ENCODE peak calls at places on chromosomes 16 and 17, in seven cellular contexts. One of them, this sample, is unnamed.

GRCh38 chr17:62627904-62628603 is 584 bp downstream of the MRC2 start:
- DNase-seq in Peyer's patch: no peak
- DNase-seq in DND-41: peak
- DNase-seq in suprapubic skin: no peak
- DNase-seq in aorta: peak
- DNase-seq in CD4-positive, CD25-positive, alpha-beta regulatory T cell: no peak
- DNase-seq in lung: peak
- DNase-seq in this sample: peak

GRCh38 chr17:49249292-49249794 is 18.8 kb upstream of the PHOSPHO1 start:
- DNase-seq in Peyer's patch: no peak
- DNase-seq in CD4-positive, CD25-positive, alpha-beta regulatory T cell: no peak
- DNase-seq in DND-41: no peak
- DNase-seq in lung: no peak
- DNase-seq in aorta: peak
- DNase-seq in suprapubic skin: no peak
- DNase-seq in this sample: peak

GRCh38 chr17:38712593-38712992 is 7.5 kb downstream of the MLLT6 start:
- DNase-seq in CD4-positive, CD25-positive, alpha-beta regulatory T cell: no peak
- DNase-seq in suprapubic skin: no peak
- DNase-seq in DND-41: no peak
- DNase-seq in lung: no peak
- DNase-seq in aorta: no peak
- DNase-seq in Peyer's patch: no peak
- DNase-seq in this sample: no peak

GRCh38 chr17:61361084-61361483 is 38.6 kb upstream of the TBX2 start:
- DNase-seq in aorta: no peak
- DNase-seq in CD4-positive, CD25-positive, alpha-beta regulatory T cell: no peak
- DNase-seq in lung: no peak
- DNase-seq in DND-41: no peak
- DNase-seq in suprapubic skin: no peak
- DNase-seq in Peyer's patch: no peak
- DNase-seq in this sample: peak

GRCh38 chr17:76688165-76688622 is 22.6 kb downstream of the MXRA7 start:
- DNase-seq in Peyer's patch: no peak
- DNase-seq in DND-41: no peak
- DNase-seq in CD4-positive, CD25-positive, alpha-beta regulatory T cell: no peak
- DNase-seq in aorta: no peak
- DNase-seq in lung: no peak
- DNase-seq in suprapubic skin: no peak
- DNase-seq in this sample: no peak

GRCh38 chr16:4578961-4579530 is 22.9 kb downstream of the C16orf96 start:
- DNase-seq in aorta: no peak
- DNase-seq in suprapubic skin: no peak
- DNase-seq in CD4-positive, CD25-positive, alpha-beta regulatory T cell: no peak
- DNase-seq in Peyer's patch: no peak
- DNase-seq in lung: no peak
- DNase-seq in DND-41: no peak
- DNase-seq in this sample: no peak

GRCh38 chr17:41065829-41066624 is at the start of gene KRTAP2-4:
- DNase-seq in Peyer's patch: no peak
- DNase-seq in CD4-positive, CD25-positive, alpha-beta regulatory T cell: no peak
- DNase-seq in lung: no peak
- DNase-seq in DND-41: no peak
- DNase-seq in aorta: no peak
- DNase-seq in suprapubic skin: no peak
- DNase-seq in this sample: peak

GRCh38 chr17:29615492-29616299 is 7.0 kb downstream of the CORO6 start:
- DNase-seq in DND-41: peak
- DNase-seq in lung: peak
- DNase-seq in aorta: peak
- DNase-seq in CD4-positive, CD25-positive, alpha-beta regulatory T cell: peak
- DNase-seq in Peyer's patch: peak
- DNase-seq in suprapubic skin: peak
- DNase-seq in this sample: peak

GRCh38 chr16:16073884-16074781 is 124.7 kb downstream of the ABCC1 start:
- DNase-seq in suprapubic skin: no peak
- DNase-seq in aorta: no peak
- DNase-seq in Peyer's patch: no peak
- DNase-seq in CD4-positive, CD25-positive, alpha-beta regulatory T cell: no peak
- DNase-seq in lung: peak
- DNase-seq in DND-41: no peak
- DNase-seq in this sample: peak

GRCh38 chr16:71637398-71637797 is 11.4 kb downstream of the MARVELD3 start:
- DNase-seq in CD4-positive, CD25-positive, alpha-beta regulatory T cell: no peak
- DNase-seq in suprapubic skin: no peak
- DNase-seq in lung: no peak
- DNase-seq in Peyer's patch: no peak
- DNase-seq in DND-41: no peak
- DNase-seq in aorta: no peak
- DNase-seq in this sample: peak

GRCh38 chr17:75856062-75856681 is 1.0 kb upstream of the WBP2 start:
- DNase-seq in CD4-positive, CD25-positive, alpha-beta regulatory T cell: no peak
- DNase-seq in aorta: peak
- DNase-seq in suprapubic skin: no peak
- DNase-seq in lung: no peak
- DNase-seq in DND-41: peak
- DNase-seq in Peyer's patch: no peak
- DNase-seq in this sample: no peak

GRCh38 chr17:82112181-82112865 is 14.3 kb upstream of the FASN start:
- DNase-seq in CD4-positive, CD25-positive, alpha-beta regulatory T cell: no peak
- DNase-seq in suprapubic skin: no peak
- DNase-seq in lung: no peak
- DNase-seq in DND-41: no peak
- DNase-seq in aorta: no peak
- DNase-seq in Peyer's patch: no peak
- DNase-seq in this sample: no peak

GRCh38 chr17:17929655-17930380 is 42.4 kb downstream of the TOM1L2 start:
- DNase-seq in aorta: peak
- DNase-seq in lung: no peak
- DNase-seq in Peyer's patch: peak
- DNase-seq in DND-41: no peak
- DNase-seq in suprapubic skin: no peak
- DNase-seq in CD4-positive, CD25-positive, alpha-beta regulatory T cell: no peak
- DNase-seq in this sample: no peak

GRCh38 chr16:72677662-72678447 is 370.1 kb downstream of the ZFHX3 start:
- DNase-seq in aorta: no peak
- DNase-seq in DND-41: no peak
- DNase-seq in suprapubic skin: no peak
- DNase-seq in lung: no peak
- DNase-seq in Peyer's patch: no peak
- DNase-seq in CD4-positive, CD25-positive, alpha-beta regulatory T cell: no peak
- DNase-seq in this sample: no peak

GRCh38 chr17:81487487-81488275 is 24.9 kb downstream of the ACTG1 start:
- DNase-seq in DND-41: peak
- DNase-seq in aorta: peak
- DNase-seq in suprapubic skin: no peak
- DNase-seq in Peyer's patch: peak
- DNase-seq in lung: peak
- DNase-seq in CD4-positive, CD25-positive, alpha-beta regulatory T cell: peak
- DNase-seq in this sample: peak

GRCh38 chr17:12664252-12664651 is 1.4 kb upstream of the MYOCD start:
- DNase-seq in suprapubic skin: no peak
- DNase-seq in DND-41: no peak
- DNase-seq in Peyer's patch: no peak
- DNase-seq in CD4-positive, CD25-positive, alpha-beta regulatory T cell: no peak
- DNase-seq in aorta: no peak
- DNase-seq in lung: no peak
- DNase-seq in this sample: no peak

GRCh38 chr17:58232707-58233156 is 5.7 kb upstream of the LPO start:
- DNase-seq in lung: no peak
- DNase-seq in DND-41: no peak
- DNase-seq in CD4-positive, CD25-positive, alpha-beta regulatory T cell: no peak
- DNase-seq in aorta: no peak
- DNase-seq in suprapubic skin: no peak
- DNase-seq in Peyer's patch: no peak
- DNase-seq in this sample: peak

GRCh38 chr17:58402679-58403078 is 14.7 kb downstream of the RNF43 start:
- DNase-seq in Peyer's patch: no peak
- DNase-seq in lung: no peak
- DNase-seq in CD4-positive, CD25-positive, alpha-beta regulatory T cell: no peak
- DNase-seq in aorta: no peak
- DNase-seq in suprapubic skin: no peak
- DNase-seq in DND-41: no peak
- DNase-seq in this sample: no peak

GRCh38 chr17:38925263-38925995 is at the start of gene LASP1NB:
- DNase-seq in CD4-positive, CD25-positive, alpha-beta regulatory T cell: peak
- DNase-seq in aorta: no peak
- DNase-seq in Peyer's patch: peak
- DNase-seq in lung: no peak
- DNase-seq in suprapubic skin: no peak
- DNase-seq in DND-41: peak
- DNase-seq in this sample: peak

GRCh38 chr16:89354325-89354724 is 136.0 kb downstream of the ANKRD11 start:
- DNase-seq in lung: no peak
- DNase-seq in suprapubic skin: no peak
- DNase-seq in Peyer's patch: no peak
- DNase-seq in aorta: peak
- DNase-seq in DND-41: no peak
- DNase-seq in CD4-positive, CD25-positive, alpha-beta regulatory T cell: no peak
- DNase-seq in this sample: no peak

GRCh38 chr16:78455861-78456260 is 356.4 kb downstream of the WWOX start:
- DNase-seq in suprapubic skin: no peak
- DNase-seq in CD4-positive, CD25-positive, alpha-beta regulatory T cell: no peak
- DNase-seq in aorta: no peak
- DNase-seq in Peyer's patch: no peak
- DNase-seq in DND-41: no peak
- DNase-seq in lung: no peak
- DNase-seq in this sample: no peak

GRCh38 chr17:81250286-81251090 is 11.4 kb downstream of the NDUFAF8 start:
- DNase-seq in DND-41: no peak
- DNase-seq in aorta: no peak
- DNase-seq in suprapubic skin: no peak
- DNase-seq in CD4-positive, CD25-positive, alpha-beta regulatory T cell: no peak
- DNase-seq in Peyer's patch: no peak
- DNase-seq in lung: no peak
- DNase-seq in this sample: no peak

GRCh38 chr16:75486014-75486404 is 9.2 kb downstream of the CHST6 start:
- DNase-seq in lung: no peak
- DNase-seq in suprapubic skin: no peak
- DNase-seq in CD4-positive, CD25-positive, alpha-beta regulatory T cell: no peak
- DNase-seq in Peyer's patch: peak
- DNase-seq in DND-41: peak
- DNase-seq in aorta: no peak
- DNase-seq in this sample: no peak

GRCh38 chr16:75482434-75483205 is 12.6 kb downstream of the CHST6 start:
- DNase-seq in CD4-positive, CD25-positive, alpha-beta regulatory T cell: no peak
- DNase-seq in suprapubic skin: peak
- DNase-seq in DND-41: no peak
- DNase-seq in lung: no peak
- DNase-seq in Peyer's patch: no peak
- DNase-seq in aorta: no peak
- DNase-seq in this sample: no peak

GRCh38 chr16:75486666-75487313 is 8.5 kb downstream of the CHST6 start:
- DNase-seq in CD4-positive, CD25-positive, alpha-beta regulatory T cell: no peak
- DNase-seq in DND-41: no peak
- DNase-seq in suprapubic skin: no peak
- DNase-seq in Peyer's patch: no peak
- DNase-seq in lung: no peak
- DNase-seq in aorta: no peak
- DNase-seq in this sample: no peak

GRCh38 chr16:75483222-75483621 is 12.0 kb downstream of the CHST6 start:
- DNase-seq in lung: no peak
- DNase-seq in suprapubic skin: no peak
- DNase-seq in CD4-positive, CD25-positive, alpha-beta regulatory T cell: no peak
- DNase-seq in aorta: no peak
- DNase-seq in DND-41: no peak
- DNase-seq in Peyer's patch: no peak
- DNase-seq in this sample: no peak

GRCh38 chr16:75485230-75486013 is 9.8 kb downstream of the CHST6 start:
- DNase-seq in Peyer's patch: no peak
- DNase-seq in lung: no peak
- DNase-seq in aorta: no peak
- DNase-seq in CD4-positive, CD25-positive, alpha-beta regulatory T cell: no peak
- DNase-seq in DND-41: no peak
- DNase-seq in suprapubic skin: no peak
- DNase-seq in this sample: no peak
- H3K4me3 ChIP-seq in Peyer's patch: no peak
- H3K4me3 ChIP-seq in lung: no peak
- H3K4me3 ChIP-seq in aorta: no peak
- H3K4me3 ChIP-seq in CD4-positive, CD25-positive, alpha-beta regulatory T cell: no peak
- H3K4me3 ChIP-seq in DND-41: no peak
- H3K4me3 ChIP-seq in suprapubic skin: no peak
- H3K4me3 ChIP-seq in this sample: no peak

GRCh38 chr16:75250089-75250808 is 1.2 kb downstream of the BCAR1 start:
- DNase-seq in CD4-positive, CD25-positive, alpha-beta regulatory T cell: no peak
- DNase-seq in DND-41: no peak
- DNase-seq in aorta: no peak
- DNase-seq in lung: peak
- DNase-seq in suprapubic skin: no peak
- DNase-seq in Peyer's patch: peak
- DNase-seq in this sample: no peak
- H3K4me3 ChIP-seq in CD4-positive, CD25-positive, alpha-beta regulatory T cell: no peak
- H3K4me3 ChIP-seq in DND-41: no peak
- H3K4me3 ChIP-seq in aorta: peak
- H3K4me3 ChIP-seq in lung: peak
- H3K4me3 ChIP-seq in suprapubic skin: peak
- H3K4me3 ChIP-seq in Peyer's patch: peak
- H3K4me3 ChIP-seq in this sample: peak

GRCh38 chr17:72234951-72235350 is 114.1 kb downstream of the SOX9 start:
- DNase-seq in Peyer's patch: no peak
- DNase-seq in DND-41: no peak
- DNase-seq in lung: no peak
- DNase-seq in suprapubic skin: no peak
- DNase-seq in aorta: no peak
- DNase-seq in CD4-positive, CD25-positive, alpha-beta regulatory T cell: no peak
- DNase-seq in this sample: peak
- H3K4me3 ChIP-seq in Peyer's patch: no peak
- H3K4me3 ChIP-seq in DND-41: no peak
- H3K4me3 ChIP-seq in lung: no peak
- H3K4me3 ChIP-seq in suprapubic skin: no peak
- H3K4me3 ChIP-seq in aorta: no peak
- H3K4me3 ChIP-seq in CD4-positive, CD25-positive, alpha-beta regulatory T cell: no peak
- H3K4me3 ChIP-seq in this sample: no peak

GRCh38 chr16:87065781-87066694 is 251.2 kb downstream of the C16orf95 start:
- DNase-seq in aorta: no peak
- DNase-seq in Peyer's patch: no peak
- DNase-seq in DND-41: no peak
- DNase-seq in CD4-positive, CD25-positive, alpha-beta regulatory T cell: no peak
- DNase-seq in suprapubic skin: no peak
- DNase-seq in lung: no peak
- DNase-seq in this sample: no peak

GRCh38 chr16:87064731-87065720 is 252.2 kb downstream of the C16orf95 start:
- DNase-seq in aorta: no peak
- DNase-seq in DND-41: no peak
- DNase-seq in suprapubic skin: no peak
- DNase-seq in lung: no peak
- DNase-seq in CD4-positive, CD25-positive, alpha-beta regulatory T cell: no peak
- DNase-seq in Peyer's patch: no peak
- DNase-seq in this sample: no peak

GRCh38 chr16:87062569-87063442 is 254.4 kb downstream of the C16orf95 start:
- DNase-seq in Peyer's patch: peak
- DNase-seq in aorta: peak
- DNase-seq in DND-41: peak
- DNase-seq in lung: peak
- DNase-seq in suprapubic skin: no peak
- DNase-seq in CD4-positive, CD25-positive, alpha-beta regulatory T cell: peak
- DNase-seq in this sample: peak

GRCh38 chr16:87061521-87061920 is 255.7 kb downstream of the C16orf95 start:
- DNase-seq in aorta: no peak
- DNase-seq in CD4-positive, CD25-positive, alpha-beta regulatory T cell: no peak
- DNase-seq in lung: no peak
- DNase-seq in suprapubic skin: no peak
- DNase-seq in Peyer's patch: no peak
- DNase-seq in DND-41: no peak
- DNase-seq in this sample: no peak

GRCh38 chr16:87063543-87063942 is 253.6 kb downstream of the C16orf95 start:
- DNase-seq in Peyer's patch: no peak
- DNase-seq in suprapubic skin: no peak
- DNase-seq in DND-41: no peak
- DNase-seq in lung: no peak
- DNase-seq in CD4-positive, CD25-positive, alpha-beta regulatory T cell: no peak
- DNase-seq in aorta: peak
- DNase-seq in this sample: no peak
- H3K4me3 ChIP-seq in Peyer's patch: no peak
- H3K4me3 ChIP-seq in suprapubic skin: no peak
- H3K4me3 ChIP-seq in DND-41: no peak
- H3K4me3 ChIP-seq in lung: no peak
- H3K4me3 ChIP-seq in CD4-positive, CD25-positive, alpha-beta regulatory T cell: no peak
- H3K4me3 ChIP-seq in aorta: no peak
- H3K4me3 ChIP-seq in this sample: no peak

This sample was measured in cardiac muscle cell.